ENCODE peak calls at places on chromosomes 2 and 18, in nine cellular contexts. V is stimulated activated CD4-positive, alpha-beta T cell treated with anti-CD3 and anti-CD28 coated beads, Interleukin-2, amount 100 ng/mL, for 48 hours; B is CD8-positive, alpha-beta memory T cell; R is NCI-H187; G is D341Med; Q is right cardiac atrium; Z is HuH-7.5; T is NCI-H2227 treated with DMSO at 0.1 percent for 48 hours; H is GM04503. D is an unnamed sample.

GRCh38 chr2:26400723-26401122 is 997 bp upstream of the DRC1 start:
- DNase-seq in H (no peak), Q (no peak), R (no peak), V (no peak), B (no peak), T (no peak), G (no peak), Z (no peak), D (no peak)

GRCh38 chr2:200319587-200320337 is 13.3 kb downstream of the SPATS2L start:
- DNase-seq in Q (no peak), B (no peak), H (no peak), G (no peak), Z (no peak), T (no peak), V (no peak), R (no peak), D (no peak)

GRCh38 chr18:12307251-12307736 is 747 bp upstream of the TUBB6 start:
- DNase-seq in T (peak), B (no peak), G (no peak), R (no peak), Z (peak), V (no peak), H (no peak), Q (peak), D (peak)

GRCh38 chr2:219292616-219293015 is 13.4 kb downstream of the DNAJB2 start:
- DNase-seq in G (no peak), Q (no peak), T (no peak), Z (no peak), V (no peak), R (no peak), B (no peak), H (no peak), D (no peak)

GRCh38 chr18:79872423-79872822 is 74.7 kb downstream of the KCNG2 start:
- DNase-seq in B (no peak), G (no peak), Z (no peak), Q (no peak), V (no peak), H (no peak), T (no peak), R (no peak), D (no peak)

GRCh38 chr18:39825485-39825884 is 2129.5 kb upstream of the PIK3C3 start:
- DNase-seq in B (no peak), T (peak), G (no peak), V (no peak), Q (no peak), H (no peak), Z (no peak), R (no peak), D (no peak)

GRCh38 chr2:239055756-239056493 is 208.0 kb downstream of the TWIST2 start:
- DNase-seq in Q (no peak), G (no peak), T (no peak), H (no peak), R (no peak), V (no peak), Z (no peak), B (no peak), D (no peak)

GRCh38 chr18:45702871-45703270 is 21.1 kb upstream of the SLC14A1 start:
- DNase-seq in B (no peak), V (no peak), Z (no peak), G (no peak), Q (no peak), R (no peak), H (no peak), T (no peak), D (no peak)

GRCh38 chr2:96423281-96423680 is 81.9 kb downstream of the NEURL3 start:
- DNase-seq in G (no peak), R (no peak), Z (no peak), V (no peak), T (no peak), Q (no peak), B (no peak), H (no peak), D (no peak)

GRCh38 chr18:54950221-54950620 is 9.0 kb downstream of the CCDC68 start:
- DNase-seq in R (no peak), Z (no peak), B (no peak), Q (no peak), G (no peak), V (no peak), T (no peak), H (no peak), D (no peak)

GRCh38 chr2:238158807-238159539 is at the start of gene ERFE:
- DNase-seq in T (peak), Z (peak), R (no peak), G (peak), B (peak), Q (peak), V (peak), H (no peak), D (peak)

GRCh38 chr2:69514406-69514805 is 77.2 kb upstream of the NFU1 start:
- DNase-seq in Q (peak), R (no peak), V (no peak), T (no peak), Z (no peak), B (no peak), G (no peak), H (no peak), D (no peak)

GRCh38 chr18:58865714-58866113 is 1.0 kb downstream of the ZNF532 start:
- DNase-seq in H (no peak), G (no peak), Q (no peak), R (no peak), B (no peak), Z (no peak), V (no peak), T (peak), D (no peak)

GRCh38 chr2:37887286-37887685 is 37.8 kb upstream of the RMDN2 start:
- DNase-seq in Z (no peak), T (no peak), Q (no peak), B (no peak), H (no peak), G (no peak), R (no peak), V (no peak), D (no peak)

GRCh38 chr2:20125616-20126015 is 74.2 kb upstream of the LAPTM4A start:
- DNase-seq in Q (no peak), T (no peak), V (no peak), G (no peak), Z (no peak), B (no peak), H (no peak), R (no peak), D (no peak)

GRCh38 chr2:110107092-110108079 is 8.2 kb downstream of the MALL start:
- DNase-seq in R (no peak), Q (no peak), Z (no peak), T (no peak), H (no peak), G (no peak), V (no peak), B (no peak), D (no peak)

GRCh38 chr2:28658369-28658768 is 93.3 kb upstream of the PPP1CB start:
- DNase-seq in H (no peak), R (no peak), Z (no peak), B (no peak), T (no peak), V (no peak), Q (no peak), G (no peak), D (no peak)

GRCh38 chr18:34729264-34729663 is 19.2 kb downstream of the DTNA start:
- DNase-seq in Z (peak), B (no peak), G (peak), H (no peak), V (no peak), T (peak), Q (no peak), R (no peak), D (peak)

GRCh38 chr18:7871560-7872456 is 304.7 kb downstream of the PTPRM start:
- DNase-seq in G (no peak), Z (no peak), V (no peak), T (no peak), Q (no peak), B (no peak), R (no peak), H (no peak), D (no peak)

GRCh38 chr2:241218131-241219029 is 29.9 kb downstream of the ANO7 start:
- DNase-seq in B (peak), Q (peak), G (peak), V (peak), Z (peak), H (no peak), R (no peak), T (no peak), D (peak)

GRCh38 chr2:23711979-23712755 is 214.8 kb downstream of the ATAD2B start:
- DNase-seq in Q (no peak), V (no peak), H (peak), R (peak), T (peak), G (no peak), Z (no peak), B (no peak), D (no peak)

GRCh38 chr18:26506012-26506411 is 42.3 kb downstream of the KCTD1 start:
- DNase-seq in Z (no peak), R (no peak), T (no peak), V (no peak), B (no peak), H (no peak), G (no peak), Q (no peak), D (no peak)

GRCh38 chr2:204748286-204748685 is 203.0 kb downstream of the PARD3B start:
- DNase-seq in T (no peak), V (no peak), B (no peak), Z (no peak), Q (no peak), R (no peak), G (no peak), H (no peak), D (no peak)

GRCh38 chr2:29130295-29130694 is 15.1 kb downstream of the CLIP4 start:
- DNase-seq in Q (no peak), Z (no peak), G (no peak), R (no peak), H (peak), B (no peak), T (peak), V (peak), D (peak)

GRCh38 chr18:48136051-48136543 is 205.6 kb upstream of the SMAD2 start:
- DNase-seq in G (peak), Z (no peak), B (no peak), V (no peak), R (no peak), H (no peak), Q (peak), T (no peak), D (no peak)

GRCh38 chr2:62884514-62884913 is 166.1 kb upstream of the OTX1 start:
- DNase-seq in B (no peak), G (no peak), Z (no peak), Q (no peak), R (no peak), H (peak), V (no peak), T (no peak), D (no peak)

GRCh38 chr2:197075754-197076337 is 149.3 kb upstream of the PGAP1 start:
- DNase-seq in G (no peak), R (no peak), Z (no peak), T (no peak), V (no peak), Q (no peak), H (no peak), B (no peak), D (no peak)

GRCh38 chr2:226800941-226801784 is 1.5 kb upstream of the IRS1 start:
- DNase-seq in B (peak), R (no peak), T (peak), Q (peak), H (no peak), Z (peak), G (peak), V (peak), D (peak)

D was measured in GM13976.